ENCODE peak calls at places on chromosomes 11 and 22, in ten cellular contexts. J is AG04450, G is mammary epithelial cell, C is Caco-2, N is fibroblast of villous mesenchyme, O is tibial artery, D is astrocyte of the cerebellum, I is cardiac fibroblast, B is ovary, S is SK-N-SH. V is an unnamed sample.

GRCh38 chr22:42878561-42879305 is 21.7 kb upstream of the ARFGAP3 start:
- DNase-seq in O (no peak), I (no peak), C (no peak), S (no peak), J (no peak), G (no peak), D (no peak), N (no peak), B (no peak), V (no peak)

GRCh38 chr22:50184004-50184461 is 1.7 kb upstream of the TRABD start:
- DNase-seq in O (peak; percentile 85), N (peak; percentile 62), J (no peak), B (peak; percentile 79), S (no peak), I (peak; percentile 66), D (no peak), C (no peak), G (no peak), V (no peak)

GRCh38 chr11:32056445-32056844 is 34.4 kb upstream of the RCN1 start:
- DNase-seq in N (peak; percentile 39), I (peak; percentile 62), D (peak; percentile 48), S (no peak), G (peak; percentile 57), C (no peak), J (no peak), O (no peak), B (no peak), V (no peak)

GRCh38 chr11:133787379-133788103 is 57.8 kb downstream of the SPATA19 start:
- DNase-seq in C (no peak), D (no peak), B (no peak), J (no peak), I (no peak), G (no peak), O (no peak), N (no peak), S (no peak), V (no peak)

GRCh38 chr11:45659031-45659817 is 6.2 kb downstream of the CHST1 start:
- DNase-seq in I (no peak), G (no peak), S (no peak), D (no peak), J (no peak), N (no peak), O (no peak), B (no peak), C (no peak), V (no peak)

GRCh38 chr11:78995166-78995565 is 420.5 kb upstream of the NARS2 start:
- DNase-seq in S (no peak), I (no peak), G (no peak), C (no peak), O (no peak), B (no peak), J (no peak), N (no peak), D (no peak), V (no peak)

GRCh38 chr11:57323503-57324153 is 1.1 kb downstream of the TNKS1BP1 start:
- DNase-seq in G (no peak), S (no peak), B (peak; percentile 65), N (no peak), D (no peak), I (peak; percentile 47), J (no peak), O (no peak), C (no peak), V (no peak)

GRCh38 chr22:50503475-50504145 is 3.9 kb downstream of the LMF2 start:
- DNase-seq in N (no peak), I (no peak), D (no peak), B (peak; percentile 31), J (no peak), S (no peak), O (no peak), G (no peak), C (peak; percentile 31), V (no peak)

GRCh38 chr22:49977578-49977977 is 17.0 kb downstream of the PIM3 start:
- DNase-seq in O (peak; percentile 29), G (no peak), D (no peak), I (no peak), S (peak; percentile 7), B (no peak), N (no peak), C (no peak), J (no peak), V (peak; percentile 45)

GRCh38 chr11:9735919-9736318 is 72.0 kb downstream of the SWAP70 start:
- DNase-seq in N (no peak), G (no peak), D (no peak), B (no peak), J (no peak), C (no peak), I (no peak), O (no peak), S (no peak), V (no peak)

GRCh38 chr11:3674189-3674588 is 3.0 kb upstream of the CHRNA10 start:
- DNase-seq in C (no peak), G (peak; percentile 93), I (peak; percentile 69), N (peak; percentile 11), O (no peak), S (no peak), D (peak; percentile 71), J (peak; percentile 16), B (no peak), V (no peak)

GRCh38 chr11:2831826-2832717 is 53.5 kb downstream of the CDKN1C start:
- DNase-seq in B (no peak), I (no peak), O (no peak), N (no peak), D (no peak), G (no peak), S (no peak), J (no peak), C (no peak), V (no peak)

GRCh38 chr11:82975882-82976281 is 74.3 kb downstream of the DDIAS start:
- DNase-seq in J (no peak), I (no peak), C (no peak), S (no peak), O (no peak), N (no peak), B (no peak), D (no peak), G (no peak), V (no peak)
- H3K4me3 ChIP-seq in J (no peak overlapping the region), I (no peak overlapping the region), C (no peak overlapping the region), S (no peak overlapping the region), O (no peak overlapping the region), N (no peak overlapping the region), B (no peak overlapping the region), D (no peak overlapping the region), G (no peak overlapping the region), V (no peak overlapping the region)

DNA sequence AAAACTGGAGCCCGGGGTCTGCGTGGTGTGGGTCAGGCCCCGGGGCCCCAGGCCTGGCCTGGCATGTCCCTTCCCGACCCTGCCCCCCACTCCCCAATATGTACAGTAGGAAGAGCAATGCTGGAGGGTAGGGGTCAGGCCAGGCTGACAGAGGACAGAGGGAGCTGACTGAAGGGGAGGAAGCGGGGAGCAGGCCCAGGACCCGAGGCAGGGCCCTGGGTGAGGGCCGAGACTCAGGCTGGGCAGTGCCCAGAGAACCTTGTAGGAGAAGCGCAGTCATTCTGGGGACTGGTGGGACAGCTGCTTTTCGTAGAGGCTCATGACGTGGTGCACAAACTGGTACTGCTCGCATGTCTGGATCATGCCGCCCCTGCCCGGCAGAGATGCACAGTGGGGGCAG is 2.7 kb upstream of the IGSF22 start:
- DNase-seq in D (no peak), C (no peak), N (no peak), B (no peak), S (no peak), O (no peak), I (no peak), G (no peak), J (no peak), V (no peak)
- H3K4me3 ChIP-seq in D (no peak overlapping the region), C (no peak overlapping the region), N (no peak overlapping the region), B (no peak overlapping the region), S (no peak overlapping the region), O (no peak overlapping the region), I (no peak overlapping the region), G (no peak overlapping the region), J (no peak overlapping the region), V (no peak overlapping the region)

GRCh38 chr11:27304514-27304913 is 58.5 kb downstream of the CCDC34 start:
- DNase-seq in S (no peak), J (no peak), G (no peak), O (no peak), N (no peak), I (no peak), C (no peak), D (no peak), B (no peak), V (no peak)
- H3K4me3 ChIP-seq in S (no peak overlapping the region), J (no peak overlapping the region), G (no peak overlapping the region), O (no peak overlapping the region), N (no peak overlapping the region), I (no peak overlapping the region), C (no peak overlapping the region), D (no peak overlapping the region), B (no peak overlapping the region), V (no peak overlapping the region)

GRCh38 chr11:119618208-119618909 is 110.6 kb downstream of the NECTIN1 start:
- DNase-seq in I (peak; percentile 11), O (peak; percentile 73), C (no peak), B (no peak), G (no peak), S (no peak), J (no peak), D (no peak), N (no peak), V (no peak)

GRCh38 chr11:119615879-119616190 is 113.2 kb downstream of the NECTIN1 start:
- DNase-seq in G (no peak), J (no peak), O (no peak), B (no peak), I (no peak), D (no peak), N (no peak), C (no peak), S (no peak), V (no peak)

GRCh38 chr11:119615003-119615878 is 113.8 kb downstream of the NECTIN1 start:
- DNase-seq in D (no peak), O (no peak), I (peak; percentile 78), J (peak; percentile 53), S (no peak), N (peak; percentile 81), C (no peak), B (no peak), G (peak; percentile 78), V (no peak)

GRCh38 chr11:119617343-119617713 is 111.7 kb downstream of the NECTIN1 start:
- DNase-seq in I (no peak), B (no peak), C (no peak), D (no peak), O (no peak), S (no peak), G (no peak), N (peak; percentile 7), J (no peak), V (no peak)

DNA sequence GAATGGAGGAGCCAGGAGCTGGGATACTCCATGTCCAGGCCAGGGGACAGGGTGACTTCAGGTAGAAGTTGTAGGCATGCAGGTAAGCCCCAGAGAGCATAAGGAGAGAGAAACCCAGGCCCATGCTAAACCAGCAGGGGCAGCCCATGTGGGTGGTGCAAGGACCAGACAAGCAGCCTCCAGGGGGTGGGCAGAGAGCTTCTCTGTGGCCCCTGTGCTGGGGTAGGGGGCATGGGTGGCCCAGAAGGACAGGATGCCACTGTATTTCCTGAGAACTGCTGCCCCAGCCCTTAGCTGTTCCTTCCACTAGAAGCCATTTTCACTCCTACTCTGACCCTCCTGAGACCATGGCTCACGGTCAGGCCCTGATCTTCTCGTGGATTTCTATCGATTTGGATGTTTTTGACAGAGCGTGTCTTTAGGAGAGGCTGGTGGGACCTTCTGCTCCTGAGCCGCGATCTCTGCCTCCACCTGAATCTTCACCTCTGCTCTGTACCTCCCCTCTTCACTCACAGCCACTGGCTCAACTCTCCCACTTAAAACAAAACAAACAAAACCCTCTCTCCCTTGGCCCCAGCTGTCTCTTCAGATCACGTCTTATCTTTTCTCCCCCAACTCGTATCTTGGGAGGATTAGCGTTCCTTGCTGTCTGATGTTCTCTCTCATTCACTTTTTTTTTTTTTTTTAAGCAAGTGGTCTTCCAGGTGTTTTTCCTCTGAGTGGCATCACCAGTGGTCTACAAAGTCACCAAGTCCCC is 112.2 kb downstream of the NECTIN1 start:
- DNase-seq in G (no peak), O (no peak), J (no peak), N (peak; percentile 24), B (no peak), C (no peak), I (no peak), D (no peak), S (no peak), V (no peak)
- H3K4me3 ChIP-seq in G (no peak overlapping the region), O (no peak overlapping the region), J (no peak overlapping the region), N (no peak overlapping the region), B (no peak overlapping the region), C (no peak overlapping the region), I (no peak overlapping the region), D (no peak overlapping the region), S (no peak overlapping the region), V (no peak overlapping the region)